ENCODE peak calls at places on chromosomes 12 and 14, in five cellular contexts. U is MM.1S, R is H1, X is endodermal cell, J is HCT116. E is an unnamed sample. For H3K4me1, the result is how much of the 10 kb centered on the place peaks cover.

GRCh38 chr12:108175310-108175709 is 46.2 kb downstream of the WSCD2 start:
- DNase-seq in U (no peak), J (no peak), R (no peak), X (peak), E (no peak)

GRCh38 chr12:119869720-119870119 is 7.4 kb downstream of the CIT start:
- DNase-seq in X (peak), U (no peak), R (no peak), J (peak), E (no peak)

GRCh38 chr12:118288174-118288573 is 84.5 kb downstream of the TAOK3 start:
- DNase-seq in J (no peak), X (no peak), R (no peak), U (no peak), E (no peak)

GRCh38 chr12:6396031-6396430 is 12.1 kb downstream of the LTBR start:
- DNase-seq in J (no peak), X (no peak), U (no peak), R (no peak), E (no peak)

GRCh38 chr12:79125358-79125757 is 260.8 kb downstream of the SYT1 start:
- DNase-seq in J (no peak), R (no peak), X (no peak), U (no peak), E (no peak)

GRCh38 chr12:56193025-56193578 is 3.8 kb upstream of the SMARCC2 start:
- DNase-seq in R (no peak), X (peak), U (peak), J (peak), E (no peak)

GRCh38 chr12:129613311-129613710 is 290.5 kb downstream of the TMEM132D start:
- DNase-seq in U (no peak), R (no peak), X (no peak), J (no peak), E (no peak)

GRCh38 chr14:53470351-53471043 is 317.4 kb upstream of the DDHD1 start:
- DNase-seq in X (peak), J (no peak), U (no peak), R (no peak), E (no peak)

GRCh38 chr12:54419088-54419887 is at the start of gene ITGA5:
- DNase-seq in U (no peak), R (no peak), X (peak), J (peak), E (no peak)

GRCh38 chr14:63011609-63012008 is 33.6 kb downstream of the KCNH5 start:
- DNase-seq in U (no peak), R (no peak), X (no peak), J (no peak), E (no peak)

GRCh38 chr14:93543766-93544165 is 113.0 kb downstream of the UNC79 start:
- DNase-seq in X (no peak), J (peak), U (peak), R (no peak), E (no peak)

GRCh38 chr14:94025720-94026119 is 420 bp upstream of the OTUB2 start:
- DNase-seq in U (no peak), X (no peak), R (no peak), J (no peak), E (no peak)

GRCh38 chr12:120468846-120469449 is 600 bp downstream of the SRSF9 start:
- DNase-seq in U (no peak), R (no peak), X (no peak), J (no peak), E (no peak)

GRCh38 chr12:108801736-108802665 is 55.4 kb downstream of the SSH1 start:
- DNase-seq in U (no peak), J (no peak), X (peak), R (peak), E (no peak)

GRCh38 chr12:95543305-95543704 is 8.0 kb downstream of the USP44 start:
- DNase-seq in J (no peak), R (no peak), X (no peak), U (no peak), E (no peak)

GRCh38 chr12:23795494-23795893 is 154.0 kb downstream of the SOX5 start:
- DNase-seq in U (no peak), R (no peak), X (no peak), J (no peak), E (no peak)

GRCh38 chr14:22689186-22689585 is 45.0 kb upstream of the OR6J1 start:
- DNase-seq in R (no peak), U (no peak), J (peak), X (no peak), E (no peak)

GRCh38 chr12:62347922-62348650 is 87.9 kb downstream of the USP15 start:
- DNase-seq in R (no peak), J (no peak), U (no peak), X (no peak), E (no peak)

GRCh38 chr14:56855891-56856461 is 45.7 kb upstream of the OTX2 start:
- DNase-seq in U (no peak), X (peak), R (no peak), J (no peak), E (no peak)

GRCh38 chr14:79661762-79662161 is 549.5 kb downstream of the DIO2 start:
- DNase-seq in R (no peak), U (no peak), J (no peak), X (no peak), E (no peak)

GRCh38 chr14:75254901-75255300 is 23.7 kb upstream of the FOS start:
- DNase-seq in J (no peak), X (no peak), U (no peak), R (no peak), E (no peak)

GRCh38 chr14:54567634-54568561 is 970 bp downstream of the SAMD4A start:
- DNase-seq in X (peak), R (no peak), J (no peak), U (peak), E (no peak)

GRCh38 chr12:62522984-62523383 is 56.4 kb downstream of the MON2 start:
- DNase-seq in X (no peak), J (no peak), U (no peak), R (no peak), E (no peak)

GRCh38 chr14:51507556-51508511 is 143.9 kb upstream of the FRMD6 start:
- DNase-seq in R (no peak), J (no peak), X (no peak), U (no peak), E (no peak)

GRCh38 chr14:73741876-73742519 is 27.8 kb upstream of the PNMA1 start:
- DNase-seq in J (no peak), U (no peak), R (no peak), X (peak), E (no peak)

GRCh38 chr14:88695873-88696272 is 96.9 kb downstream of the EML5 start:
- DNase-seq in R (no peak), X (no peak), J (no peak), U (no peak), E (no peak)

GRCh38 chr12:50353869-50354593 is 42.4 kb downstream of the FAM186A start:
- DNase-seq in J (no peak), R (no peak), X (peak), U (no peak), E (no peak)

GRCh38 chr14:80669416-80669815 is 272.1 kb downstream of the CEP128 start:
- DNase-seq in R (no peak), X (no peak), U (no peak), J (no peak), E (no peak)

GRCh38 chr12:110039085-110039807 is 9.1 kb downstream of the C12orf76 start:
- DNase-seq in U (no peak), J (no peak), X (peak), R (no peak), E (no peak)

GRCh38 chr12:127273621-127274020 is 993.3 kb upstream of the TMEM132C start:
- DNase-seq in X (no peak), R (no peak), J (no peak), U (no peak), E (no peak)

GRCh38 chr14:98947911-98948595 is 323.9 kb downstream of the BCL11B start:
- DNase-seq in X (peak), R (no peak), U (no peak), J (no peak), E (no peak)

GRCh38 chr12:120684523-120684932 is 2.4 kb upstream of the MLEC start:
- DNase-seq in X (no peak), U (peak), J (no peak), R (no peak), E (no peak)

GRCh38 chr12:124231980-124232653 is 62.8 kb upstream of the RFLNA start:
- DNase-seq in U (no peak), X (no peak), R (no peak), J (no peak), E (no peak)

GRCh38 chr12:104333692-104334255 is 30.2 kb downstream of the EID3 start:
- DNase-seq in J (no peak), X (no peak), U (no peak), R (no peak), E (no peak)

GRCh38 chr12:107632246-107632645 is 53.4 kb upstream of the PWP1 start:
- DNase-seq in U (no peak), J (no peak), R (no peak), X (no peak), E (no peak)

GRCh38 chr14:63276492-63277342 is 42.0 kb downstream of the GPHB5 start:
- DNase-seq in X (peak), U (no peak), J (peak), R (no peak), E (no peak)

GRCh38 chr14:65277027-65277426 is 135.5 kb upstream of the FUT8 start:
- DNase-seq in X (no peak), R (no peak), U (no peak), J (no peak), E (no peak)

GRCh38 chr12:26791328-26791791 is 41.6 kb downstream of the ITPR2 start:
- DNase-seq in U (no peak), X (no peak), J (no peak), R (no peak), E (no peak)

GRCh38 chr14:101809671-101810514 is 48.4 kb downstream of the PPP2R5C start:
- DNase-seq in X (peak), R (peak), J (peak), U (peak), E (peak)
- H3K4me1 ChIP-seq in X (under half), R (under half), J (under half), U (under half), E (under half)

DNA sequence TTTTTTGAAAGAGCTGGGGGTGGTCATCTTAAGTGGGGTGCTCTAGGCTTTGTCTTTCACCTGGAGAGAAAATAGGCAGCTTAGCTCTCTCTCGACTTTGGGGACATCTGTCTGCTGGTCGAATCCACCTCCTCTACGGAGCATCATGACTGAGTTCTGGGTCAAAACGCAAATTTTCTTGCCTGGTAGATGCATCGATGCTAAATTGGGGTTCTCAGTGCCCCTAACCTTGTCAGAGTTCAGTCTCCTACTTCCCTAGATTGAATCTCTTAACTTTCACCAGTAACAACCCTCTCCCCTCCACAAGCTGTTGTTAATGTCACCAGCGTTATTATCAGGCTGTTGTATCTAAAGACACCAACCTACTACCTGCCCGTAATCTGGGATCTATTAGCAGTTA is 682 bp downstream of the FLRT2 start:
- DNase-seq in X (no peak), J (no peak), R (no peak), U (no peak), E (no peak)
- H3K27ac ChIP-seq in X (no peak), J (no peak), R (no peak), U (no peak), E (peak)

GRCh38 chr14:103022669-103023044 is 34.7 kb downstream of the CDC42BPB start:
- DNase-seq in R (no peak), X (no peak), J (no peak), U (no peak), E (no peak)

GRCh38 chr14:103027451-103027850 is 29.9 kb downstream of the CDC42BPB start:
- DNase-seq in R (no peak), J (no peak), U (no peak), X (no peak), E (no peak)

GRCh38 chr14:103026988-103027387 is 30.4 kb downstream of the CDC42BPB start:
- DNase-seq in X (no peak), R (no peak), J (no peak), U (no peak), E (no peak)

GRCh38 chr14:103021817-103022668 is 35.3 kb downstream of the CDC42BPB start:
- DNase-seq in R (no peak), X (no peak), U (no peak), J (no peak), E (no peak)

GRCh38 chr14:103023881-103024473 is 33.4 kb downstream of the CDC42BPB start:
- DNase-seq in U (no peak), X (no peak), J (no peak), R (no peak), E (no peak)
- H3K4me1 ChIP-seq in U (under half), X (under half), J (under half), R (under half), E (half or more)

DNA sequence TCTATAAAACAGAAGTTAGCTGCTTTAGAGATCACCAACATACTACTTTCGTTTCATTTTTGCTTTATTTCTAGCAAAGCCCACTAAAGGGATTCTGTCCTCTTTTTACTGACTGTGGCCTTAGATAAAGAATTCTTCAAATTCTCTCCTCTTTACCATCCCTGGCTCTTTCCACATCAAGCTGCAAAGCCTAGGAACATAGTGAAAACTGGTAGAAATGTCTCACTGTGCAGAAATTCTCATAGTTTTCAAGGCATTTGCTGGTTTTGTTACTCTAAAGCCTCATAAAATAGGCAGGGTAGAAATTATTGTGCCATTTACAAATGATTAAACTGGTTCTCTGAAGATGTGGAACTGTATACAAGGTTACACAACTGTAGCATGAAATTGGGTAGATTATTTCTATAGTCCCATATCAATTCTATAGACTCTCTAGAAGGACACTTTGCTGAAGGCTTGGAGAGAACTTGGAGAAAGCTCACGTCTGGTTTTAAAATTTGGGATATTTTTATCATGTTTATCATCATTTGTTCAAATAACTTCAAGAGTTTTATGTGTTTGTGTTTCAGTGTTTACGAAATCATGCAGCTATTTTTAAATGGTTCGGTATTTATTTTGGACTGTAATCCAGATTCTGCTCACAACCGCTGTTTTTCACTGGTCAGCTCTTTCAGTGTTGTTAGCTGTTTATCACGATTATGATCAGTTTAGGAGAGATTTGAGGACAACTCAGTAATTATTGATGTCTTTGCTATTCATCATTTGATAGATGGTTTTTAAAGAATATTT is 36.8 kb upstream of the CSRP2 start:
- DNase-seq in X (no peak), J (no peak), R (no peak), U (no peak), E (no peak)
- H3K27ac ChIP-seq in X (no peak), J (no peak), R (no peak), U (no peak), E (peak)

DNA sequence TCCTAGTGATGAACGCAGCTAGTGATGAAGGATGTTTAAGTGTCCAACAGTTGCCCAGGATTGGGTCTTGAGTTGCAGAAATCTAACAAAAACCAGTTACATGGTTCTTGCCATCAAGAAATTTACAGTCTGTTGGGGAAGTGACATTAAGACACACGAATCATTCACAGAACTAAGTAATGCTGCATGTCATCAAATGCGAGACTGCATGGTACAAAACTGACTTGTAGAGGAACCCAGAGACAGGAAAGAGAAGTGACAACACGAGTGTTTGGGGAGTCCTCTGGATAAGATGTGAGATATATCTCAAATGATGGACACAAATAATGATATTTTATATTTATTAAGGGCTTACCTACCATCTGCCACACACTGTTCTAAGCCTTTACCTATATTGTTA is 6.1 kb upstream of the SYNE3 start:
- DNase-seq in J (no peak), X (no peak), R (no peak), U (no peak), E (no peak)
- H3K4me1 ChIP-seq in J (under half), X (under half), R (under half), U (under half), E (half or more)

GRCh38 chr12:68954811-68955210 is 21.8 kb upstream of the CPM start:
- DNase-seq in R (no peak), J (no peak), X (no peak), U (no peak), E (no peak)
- H3K27ac ChIP-seq in R (no peak), J (no peak), X (no peak), U (no peak), E (no peak)

GRCh38 chr14:21023817-21024667 is 819 bp downstream of the NDRG2 start:
- DNase-seq in X (peak), R (no peak), J (no peak), U (no peak), E (peak)
- H3K4me1 ChIP-seq in X (under half), R (under half), J (under half), U (under half), E (half or more)

GRCh38 chr12:52280796-52281560 is 6.5 kb downstream of the KRT86 start:
- DNase-seq in R (no peak), U (no peak), X (peak), J (peak), E (peak)

GRCh38 chr12:52280319-52280795 is 5.9 kb downstream of the KRT86 start:
- DNase-seq in R (no peak), J (peak), X (peak), U (no peak), E (peak)

GRCh38 chr12:52284562-52285171 is 6.7 kb downstream of the KRT81 start:
- DNase-seq in R (no peak), X (peak), J (no peak), U (no peak), E (peak)

GRCh38 chr12:52285851-52286530 is 5.3 kb downstream of the KRT81 start:
- DNase-seq in J (no peak), X (peak), U (no peak), R (no peak), E (peak)

GRCh38 chr12:52285172-52285745 is 6.1 kb downstream of the KRT81 start:
- DNase-seq in U (no peak), R (no peak), X (peak), J (no peak), E (peak)
- H3K27ac ChIP-seq in U (no peak), R (no peak), X (no peak), J (no peak), E (no peak)

E was measured in vagina.